ENCODE peak calls at places on chromosomes 1 and 21, in ten cellular contexts. Q is astrocyte of the spinal cord, T is right atrium auricular region, W is mesenchymal stem cell, Y is colonic mucosa, I is cardiac fibroblast, Z is H1, A is cardiac muscle cell, V is brain microvascular endothelial cell, H is lower lobe of right lung. E is an unnamed sample.

GRCh38 chr1:192516776-192517297 is 58.7 kb upstream of the RGS1 start:
- DNase-seq in W (peak), H (no peak), I (no peak), T (no peak), Y (peak), Q (no peak), V (no peak), A (no peak), Z (no peak), E (no peak)

GRCh38 chr1:198775606-198776005 is 136.8 kb downstream of the PTPRC start:
- DNase-seq in T (no peak), A (no peak), Y (no peak), Q (peak), H (no peak), W (peak), I (peak), V (peak), Z (no peak), E (no peak)

GRCh38 chr21:33894736-33895288 is 20.8 kb downstream of the ATP5PO start:
- DNase-seq in A (peak), V (peak), Q (peak), H (peak), Y (peak), W (peak), T (peak), I (peak), Z (peak), E (peak)

GRCh38 chr1:10744654-10745238 is 51.7 kb downstream of the CASZ1 start:
- DNase-seq in Q (no peak), H (no peak), V (no peak), W (no peak), T (no peak), A (no peak), Z (no peak), Y (no peak), I (no peak), E (peak)

GRCh38 chr1:111486431-111486830 is 12.6 kb downstream of the C1orf162 start:
- DNase-seq in A (no peak), T (no peak), I (no peak), Y (no peak), W (no peak), Z (no peak), H (no peak), V (no peak), Q (no peak), E (peak)

GRCh38 chr1:69648486-69648885 is 80.8 kb downstream of the LRRC7 start:
- DNase-seq in I (peak), V (peak), Q (peak), Z (no peak), H (no peak), A (no peak), W (peak), Y (no peak), T (no peak), E (peak)

GRCh38 chr1:51139474-51139873 is 37.4 kb downstream of the C1orf185 start:
- DNase-seq in T (no peak), V (no peak), Y (no peak), I (peak), W (no peak), Q (no peak), Z (no peak), H (no peak), A (no peak), E (no peak)

GRCh38 chr1:220326578-220326977 is 54.3 kb upstream of the RAB3GAP2 start:
- DNase-seq in Z (no peak), T (no peak), A (no peak), W (peak), H (no peak), Q (peak), Y (no peak), I (no peak), V (peak), E (peak)

GRCh38 chr1:244237445-244237844 is 186.4 kb downstream of the ZBTB18 start:
- DNase-seq in Y (no peak), Z (no peak), T (no peak), I (peak), W (no peak), Q (no peak), A (no peak), H (no peak), V (no peak), E (peak)

GRCh38 chr1:51285055-51285454 is 45.3 kb downstream of the TTC39A start:
- DNase-seq in A (no peak), Z (no peak), H (no peak), V (no peak), T (no peak), Y (no peak), Q (no peak), W (no peak), I (no peak), E (no peak)

GRCh38 chr1:167111853-167112455 is 18.1 kb downstream of the STYXL2 start:
- DNase-seq in V (no peak), Q (no peak), H (no peak), Y (no peak), W (no peak), A (no peak), T (no peak), Z (no peak), I (no peak), E (peak)
- H3K4me3 ChIP-seq in V (no peak), Q (no peak), H (no peak), Y (no peak), W (no peak), A (no peak), T (no peak), Z (no peak), I (no peak), E (no peak)

GRCh38 chr1:151284013-151284577 is 2.0 kb downstream of the ZNF687 start:
- DNase-seq in H (no peak), Q (no peak), V (no peak), T (no peak), A (no peak), Y (no peak), I (no peak), W (no peak), Z (no peak), E (no peak)
- H3K4me3 ChIP-seq in H (peak), Q (peak), V (no peak), T (no peak), A (no peak), Y (no peak), I (no peak), W (peak), Z (peak), E (no peak)

GRCh38 chr1:200043330-200043668 is 15.8 kb downstream of the NR5A2 start:
- DNase-seq in I (no peak), H (no peak), Z (no peak), A (no peak), V (no peak), Y (no peak), T (no peak), Q (no peak), W (peak), E (no peak)

GRCh38 chr1:200042119-200042436 is 14.6 kb downstream of the NR5A2 start:
- DNase-seq in Z (no peak), Q (no peak), Y (no peak), A (no peak), I (no peak), H (no peak), V (no peak), T (no peak), W (no peak), E (no peak)

GRCh38 chr1:200041337-200042118 is 14.0 kb downstream of the NR5A2 start:
- DNase-seq in V (no peak), W (no peak), Q (no peak), A (no peak), I (no peak), H (no peak), Z (no peak), T (no peak), Y (peak), E (no peak)

GRCh38 chr1:200040516-200041138 is 13.1 kb downstream of the NR5A2 start:
- DNase-seq in W (peak), V (no peak), Y (peak), Q (no peak), I (no peak), Z (no peak), A (no peak), T (no peak), H (no peak), E (no peak)

GRCh38 chr1:200042437-200043329 is 15.2 kb downstream of the NR5A2 start:
- DNase-seq in Z (no peak), A (no peak), I (no peak), W (peak), Y (peak), Q (peak), V (no peak), T (no peak), H (no peak), E (no peak)
- H3K4me3 ChIP-seq in Z (peak), A (peak), I (peak), W (peak), Y (peak), Q (peak), V (peak), T (peak), H (peak), E (no peak)

DNA sequence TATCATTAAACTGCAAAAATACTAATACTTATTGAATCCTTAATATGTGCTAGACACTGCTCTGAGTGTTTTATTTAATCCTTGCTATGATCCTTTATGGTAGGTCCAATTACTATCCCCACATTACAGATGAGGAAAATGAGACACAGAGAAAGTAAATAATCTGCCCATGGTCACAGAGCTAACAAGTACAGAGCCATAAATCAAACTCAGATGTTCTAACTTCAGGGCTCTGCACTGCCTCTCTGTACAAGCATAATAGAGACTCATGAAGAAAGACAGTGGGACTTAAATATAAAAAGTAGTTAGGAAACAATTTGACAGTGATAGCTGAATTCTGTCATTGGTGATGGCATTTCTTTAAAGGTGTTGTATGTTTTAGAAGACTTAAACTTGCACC is 346.4 kb downstream of the VAV3 start:
- DNase-seq in Q (no peak), Z (no peak), Y (no peak), T (no peak), V (no peak), I (no peak), H (no peak), A (no peak), W (no peak), E (no peak)
- H3K4me3 ChIP-seq in Q (no peak), Z (no peak), Y (no peak), T (no peak), V (no peak), I (no peak), H (no peak), A (no peak), W (no peak), E (no peak)

DNA sequence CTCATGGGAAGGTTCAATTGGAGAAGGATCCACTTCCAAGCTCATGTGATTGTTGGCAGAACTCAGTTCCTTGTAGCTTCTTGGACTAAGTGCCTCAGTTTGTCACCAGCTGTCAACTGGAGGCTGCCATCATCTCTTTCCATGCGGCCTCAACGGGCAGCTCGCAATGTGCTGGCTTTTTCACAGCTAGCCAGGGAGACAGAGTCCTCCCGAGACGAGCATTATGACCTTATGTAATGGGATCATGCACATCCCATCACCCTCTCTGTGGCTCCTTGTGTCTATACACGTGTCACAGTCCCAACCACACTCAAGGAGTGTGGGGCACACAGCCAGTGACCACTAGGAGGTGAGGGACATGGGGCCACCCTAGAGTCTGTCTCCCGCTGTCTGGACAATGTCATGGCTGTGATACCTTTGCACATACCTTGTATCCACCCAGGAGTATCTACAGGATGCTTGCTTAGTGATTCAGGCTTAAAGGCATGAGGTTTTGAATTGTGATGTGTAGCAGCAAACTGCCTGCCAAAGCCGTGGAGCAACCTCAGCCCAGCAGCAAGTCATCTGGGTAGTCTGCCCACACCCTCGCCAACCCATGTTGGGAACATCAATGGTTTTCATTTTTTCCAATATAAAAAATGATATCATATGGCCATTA is 3.9 kb upstream of the KRTAP10-6 start:
- DNase-seq in Q (no peak), T (no peak), Z (no peak), A (no peak), I (peak), W (no peak), H (no peak), Y (no peak), V (no peak), E (peak)
- H3K4me3 ChIP-seq in Q (no peak), T (no peak), Z (no peak), A (no peak), I (no peak), W (no peak), H (no peak), Y (no peak), V (no peak), E (no peak)

GRCh38 chr1:31297273-31298247 is 728 bp downstream of the ZCCHC17 start:
- DNase-seq in H (no peak), Y (peak), Q (peak), T (no peak), Z (no peak), A (peak), I (peak), V (peak), W (peak), E (peak)
- H3K4me3 ChIP-seq in H (peak), Y (peak), Q (peak), T (peak), Z (peak), A (peak), I (peak), V (peak), W (peak), E (peak)

GRCh38 chr1:204340137-204340536 is 19.6 kb downstream of the PLEKHA6 start:
- DNase-seq in I (no peak), H (no peak), Q (no peak), A (no peak), Y (no peak), T (no peak), V (no peak), W (no peak), Z (no peak), E (no peak)

GRCh38 chr1:204338997-204339396 is 20.7 kb downstream of the PLEKHA6 start:
- DNase-seq in A (no peak), T (no peak), H (no peak), I (no peak), Y (no peak), W (no peak), Q (no peak), Z (no peak), V (no peak), E (no peak)

GRCh38 chr1:204343247-204343646 is 16.5 kb downstream of the PLEKHA6 start:
- DNase-seq in Y (no peak), V (no peak), Q (no peak), Z (no peak), H (no peak), A (no peak), T (no peak), I (no peak), W (no peak), E (no peak)

GRCh38 chr1:204342310-204342709 is 17.4 kb downstream of the PLEKHA6 start:
- DNase-seq in Q (no peak), T (no peak), A (no peak), W (no peak), V (no peak), Z (no peak), H (no peak), I (no peak), Y (no peak), E (peak)

GRCh38 chr1:204341380-204341779 is 18.3 kb downstream of the PLEKHA6 start:
- DNase-seq in H (no peak), T (no peak), Z (no peak), Q (peak), I (peak), V (no peak), A (no peak), Y (peak), W (no peak), E (no peak)
- H3K4me3 ChIP-seq in H (no peak), T (no peak), Z (no peak), Q (no peak), I (no peak), V (no peak), A (no peak), Y (no peak), W (no peak), E (no peak)

DNA sequence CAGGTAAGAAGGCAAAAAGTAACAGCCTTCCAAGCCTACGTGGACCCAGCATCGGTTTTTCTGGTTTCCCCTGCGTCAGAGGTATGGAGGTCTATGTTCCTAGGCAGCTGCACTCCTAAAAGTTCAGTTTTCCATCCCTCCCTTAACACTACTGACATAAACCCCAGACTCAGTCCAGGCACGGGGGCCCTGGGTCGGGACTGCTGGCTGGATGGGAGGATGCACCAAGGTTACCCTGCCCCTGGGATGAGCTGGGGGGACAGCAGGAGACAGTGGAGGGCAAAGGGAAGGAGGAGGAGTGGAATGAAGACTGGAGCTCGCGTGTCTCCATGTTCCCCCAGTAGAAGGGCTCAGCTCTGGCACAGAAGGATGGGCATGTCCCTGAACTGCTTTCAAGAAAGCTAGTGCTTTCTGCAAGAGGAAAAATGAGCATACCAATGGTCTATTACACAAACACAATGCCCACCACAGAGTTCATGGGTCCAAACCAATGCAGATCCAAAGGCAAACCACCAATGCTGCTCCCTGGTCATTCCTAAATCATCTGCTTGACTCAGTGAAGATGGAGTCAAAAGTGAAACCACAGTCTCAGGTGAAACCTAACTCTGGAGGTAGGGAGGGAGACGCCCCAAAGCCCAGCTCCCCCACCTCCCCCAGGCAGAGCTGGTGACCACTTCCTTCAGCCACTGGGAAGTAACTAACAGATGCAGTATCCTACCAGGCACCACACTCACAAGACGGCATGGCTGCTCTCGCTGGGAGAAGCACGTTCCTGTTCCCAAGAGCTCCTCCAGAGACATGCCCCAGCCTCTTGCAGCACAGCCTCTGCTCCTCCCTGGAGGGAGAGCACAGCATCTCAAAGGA is 54.9 kb downstream of the CD46 start:
- DNase-seq in Y (no peak), V (no peak), Z (no peak), A (no peak), H (no peak), T (no peak), Q (peak), W (peak), I (no peak), E (no peak)
- H3K4me3 ChIP-seq in Y (no peak), V (no peak), Z (no peak), A (no peak), H (no peak), T (no peak), Q (no peak), W (no peak), I (no peak), E (no peak)

GRCh38 chr1:156584813-156585212 is 5.3 kb downstream of the TTC24 start:
- DNase-seq in T (no peak), Y (no peak), H (no peak), Q (no peak), V (no peak), A (peak), W (no peak), Z (no peak), I (no peak), E (no peak)

GRCh38 chr1:156583821-156584622 is 4.5 kb downstream of the TTC24 start:
- DNase-seq in I (peak), V (peak), Q (peak), A (peak), T (peak), Z (no peak), W (peak), Y (peak), H (no peak), E (peak)

GRCh38 chr1:156582388-156583022 is 3.0 kb downstream of the TTC24 start:
- DNase-seq in Z (no peak), W (no peak), V (no peak), Y (no peak), T (no peak), Q (no peak), H (no peak), A (no peak), I (no peak), E (no peak)

GRCh38 chr1:156579472-156579871 is at the start of gene TTC24:
- DNase-seq in A (no peak), Z (no peak), V (no peak), Q (no peak), W (no peak), I (no peak), T (no peak), Y (no peak), H (no peak), E (no peak)

GRCh38 chr1:156581661-156582387 is 2.3 kb downstream of the TTC24 start:
- DNase-seq in I (no peak), Y (no peak), T (no peak), Z (no peak), H (no peak), Q (no peak), W (no peak), V (no peak), A (no peak), E (no peak)
- H3K4me3 ChIP-seq in I (no peak), Y (no peak), T (no peak), Z (no peak), H (no peak), Q (no peak), W (no peak), V (no peak), A (no peak), E (no peak)